ENCODE peak calls at places on chromosomes 6 and 20, in seven cellular contexts. One of them, this sample, is unnamed.

GRCh38 chr6:64445038-64445437 is 809.4 kb downstream of the PHF3 start:
- DNase-seq in fibroblast of mammary gland: no peak
- DNase-seq in uterus: no peak
- DNase-seq in lung: no peak
- DNase-seq in A549: no peak
- DNase-seq in WERI-Rb-1: no peak
- DNase-seq in cardiac fibroblast: no peak
- DNase-seq in this sample: no peak

GRCh38 chr6:161169060-161169459 is 104.8 kb downstream of the AGPAT4 start:
- DNase-seq in cardiac fibroblast: no peak
- DNase-seq in A549: no peak
- DNase-seq in lung: no peak
- DNase-seq in WERI-Rb-1: no peak
- DNase-seq in uterus: no peak
- DNase-seq in fibroblast of mammary gland: peak
- DNase-seq in this sample: no peak

GRCh38 chr6:28587746-28588075 is 62.0 kb downstream of the GPX5 start:
- DNase-seq in lung: no peak
- DNase-seq in fibroblast of mammary gland: peak
- DNase-seq in WERI-Rb-1: no peak
- DNase-seq in A549: no peak
- DNase-seq in uterus: no peak
- DNase-seq in cardiac fibroblast: no peak
- DNase-seq in this sample: no peak

GRCh38 chr6:111011360-111012142 is 29.7 kb downstream of the RPF2 start:
- DNase-seq in cardiac fibroblast: peak
- DNase-seq in lung: no peak
- DNase-seq in A549: peak
- DNase-seq in uterus: no peak
- DNase-seq in fibroblast of mammary gland: peak
- DNase-seq in WERI-Rb-1: no peak
- DNase-seq in this sample: peak

GRCh38 chr6:28408076-28408802 is 8.7 kb upstream of the ZSCAN12 start:
- DNase-seq in lung: no peak
- DNase-seq in A549: no peak
- DNase-seq in uterus: no peak
- DNase-seq in fibroblast of mammary gland: peak
- DNase-seq in WERI-Rb-1: no peak
- DNase-seq in cardiac fibroblast: no peak
- DNase-seq in this sample: peak

GRCh38 chr6:137707590-137708360 is 159.3 kb upstream of the TNFAIP3 start:
- DNase-seq in uterus: peak
- DNase-seq in A549: peak
- DNase-seq in lung: peak
- DNase-seq in fibroblast of mammary gland: peak
- DNase-seq in WERI-Rb-1: peak
- DNase-seq in cardiac fibroblast: peak
- DNase-seq in this sample: peak

GRCh38 chr6:47094351-47094925 is 52.3 kb upstream of the ADGRF1 start:
- DNase-seq in cardiac fibroblast: peak
- DNase-seq in fibroblast of mammary gland: no peak
- DNase-seq in A549: no peak
- DNase-seq in uterus: no peak
- DNase-seq in WERI-Rb-1: no peak
- DNase-seq in lung: no peak
- DNase-seq in this sample: peak

GRCh38 chr6:73562557-73562956 is 41.7 kb upstream of the EEF1A1 start:
- DNase-seq in cardiac fibroblast: no peak
- DNase-seq in uterus: no peak
- DNase-seq in lung: no peak
- DNase-seq in WERI-Rb-1: no peak
- DNase-seq in fibroblast of mammary gland: no peak
- DNase-seq in A549: no peak
- DNase-seq in this sample: no peak

GRCh38 chr6:11196511-11197174 is 35.8 kb downstream of the NEDD9 start:
- DNase-seq in cardiac fibroblast: peak
- DNase-seq in uterus: no peak
- DNase-seq in lung: no peak
- DNase-seq in WERI-Rb-1: no peak
- DNase-seq in fibroblast of mammary gland: peak
- DNase-seq in A549: no peak
- DNase-seq in this sample: no peak

GRCh38 chr20:39070484-39071231 is 108.5 kb downstream of the DHX35 start:
- DNase-seq in WERI-Rb-1: no peak
- DNase-seq in A549: no peak
- DNase-seq in cardiac fibroblast: peak
- DNase-seq in lung: no peak
- DNase-seq in fibroblast of mammary gland: peak
- DNase-seq in uterus: no peak
- DNase-seq in this sample: peak

GRCh38 chr6:34231566-34232336 is 4.9 kb upstream of the HMGA1 start:
- DNase-seq in cardiac fibroblast: no peak
- DNase-seq in lung: no peak
- DNase-seq in WERI-Rb-1: no peak
- DNase-seq in fibroblast of mammary gland: no peak
- DNase-seq in A549: no peak
- DNase-seq in uterus: no peak
- DNase-seq in this sample: no peak

GRCh38 chr6:33170176-33171095 is 21.8 kb downstream of the COL11A2 start:
- DNase-seq in cardiac fibroblast: no peak
- DNase-seq in A549: no peak
- DNase-seq in fibroblast of mammary gland: no peak
- DNase-seq in lung: no peak
- DNase-seq in WERI-Rb-1: no peak
- DNase-seq in uterus: no peak
- DNase-seq in this sample: no peak

GRCh38 chr20:59835448-59836395 is 97.7 kb downstream of the SYCP2 start:
- DNase-seq in fibroblast of mammary gland: peak
- DNase-seq in uterus: peak
- DNase-seq in cardiac fibroblast: peak
- DNase-seq in WERI-Rb-1: no peak
- DNase-seq in A549: no peak
- DNase-seq in lung: peak
- DNase-seq in this sample: peak
- H3K4me3 ChIP-seq in fibroblast of mammary gland: no peak
- H3K4me3 ChIP-seq in uterus: no peak
- H3K4me3 ChIP-seq in cardiac fibroblast: no peak
- H3K4me3 ChIP-seq in WERI-Rb-1: no peak
- H3K4me3 ChIP-seq in A549: no peak
- H3K4me3 ChIP-seq in lung: no peak
- H3K4me3 ChIP-seq in this sample: peak

GRCh38 chr20:57332105-57333089 is 2.8 kb downstream of the SPO11 start:
- DNase-seq in cardiac fibroblast: no peak
- DNase-seq in uterus: no peak
- DNase-seq in fibroblast of mammary gland: no peak
- DNase-seq in WERI-Rb-1: no peak
- DNase-seq in A549: peak
- DNase-seq in lung: no peak
- DNase-seq in this sample: peak
- TF ChIP-seq CTCF in cardiac fibroblast: no peak
- TF ChIP-seq CTCF in uterus: no peak
- TF ChIP-seq CTCF in fibroblast of mammary gland: no peak
- TF ChIP-seq CTCF in WERI-Rb-1: peak
- TF ChIP-seq CTCF in A549: peak
- TF ChIP-seq CTCF in lung: no peak
- TF ChIP-seq CTCF in this sample: peak

DNA sequence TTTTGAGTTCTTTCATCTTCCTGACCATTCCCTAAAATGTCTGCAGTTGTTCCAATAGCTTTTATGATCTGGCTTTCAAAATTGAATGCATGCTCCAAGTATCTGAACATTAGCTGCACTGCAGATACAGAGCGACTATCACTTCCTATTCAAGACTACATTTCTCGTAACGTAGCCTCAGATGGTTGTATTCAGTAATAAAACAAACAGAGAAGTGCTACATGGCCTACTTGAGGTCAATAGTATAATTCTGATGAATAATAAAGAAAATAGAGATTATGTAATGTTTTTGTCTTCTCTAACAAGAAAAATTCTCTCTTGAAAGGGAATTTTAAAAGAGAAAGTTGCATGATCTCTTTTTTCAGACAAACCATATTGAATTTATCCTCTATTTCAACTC is 333.9 kb upstream of the IRAK1BP1 start:
- DNase-seq in WERI-Rb-1: no peak
- DNase-seq in fibroblast of mammary gland: no peak
- DNase-seq in uterus: no peak
- DNase-seq in A549: no peak
- DNase-seq in lung: no peak
- DNase-seq in cardiac fibroblast: no peak
- DNase-seq in this sample: no peak
- H3K4me3 ChIP-seq in WERI-Rb-1: no peak
- H3K4me3 ChIP-seq in fibroblast of mammary gland: no peak
- H3K4me3 ChIP-seq in uterus: no peak
- H3K4me3 ChIP-seq in A549: no peak
- H3K4me3 ChIP-seq in lung: no peak
- H3K4me3 ChIP-seq in cardiac fibroblast: no peak
- H3K4me3 ChIP-seq in this sample: no peak

GRCh38 chr20:19688031-19688806 is 69.8 kb upstream of the RIN2 start:
- DNase-seq in uterus: peak
- DNase-seq in cardiac fibroblast: peak
- DNase-seq in A549: peak
- DNase-seq in WERI-Rb-1: peak
- DNase-seq in fibroblast of mammary gland: peak
- DNase-seq in lung: peak
- DNase-seq in this sample: peak
- TF ChIP-seq CTCF in uterus: peak
- TF ChIP-seq CTCF in cardiac fibroblast: peak
- TF ChIP-seq CTCF in A549: peak
- TF ChIP-seq CTCF in WERI-Rb-1: peak
- TF ChIP-seq CTCF in fibroblast of mammary gland: peak
- TF ChIP-seq CTCF in lung: peak
- TF ChIP-seq CTCF in this sample: peak

DNA sequence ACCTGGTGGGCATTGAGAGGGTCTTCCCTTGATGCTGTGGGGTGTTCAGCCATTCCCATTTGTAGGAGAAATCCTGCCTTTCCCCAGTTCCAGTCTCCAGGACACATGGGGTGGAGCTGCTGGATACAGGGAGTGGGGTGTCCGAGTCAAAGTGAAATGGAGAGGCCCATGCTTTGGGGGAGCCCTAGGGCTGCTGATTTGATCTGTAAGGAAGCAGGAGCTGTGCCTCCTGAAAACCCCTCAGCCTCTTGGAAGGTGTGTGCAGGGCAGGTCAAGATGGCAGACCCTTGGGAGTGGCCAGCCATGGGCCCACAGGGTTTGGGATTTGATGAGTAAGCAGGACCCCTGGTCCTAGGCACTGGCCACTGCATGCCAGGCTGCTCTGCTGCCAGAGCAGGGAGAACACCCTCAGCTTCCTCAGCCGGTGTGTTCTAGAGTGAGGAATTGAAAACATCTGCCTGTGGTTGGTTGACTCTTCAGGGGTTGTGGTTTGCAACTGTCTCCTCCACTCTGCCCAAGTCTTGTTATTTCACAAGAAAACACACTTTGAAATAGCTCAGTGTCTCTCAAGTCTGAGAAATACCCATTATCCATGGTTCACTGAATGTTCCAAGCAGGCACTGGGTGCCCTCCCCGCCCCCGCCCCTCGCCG is 81.9 kb downstream of the SERAC1 start:
- DNase-seq in lung: no peak
- DNase-seq in fibroblast of mammary gland: peak
- DNase-seq in WERI-Rb-1: no peak
- DNase-seq in uterus: no peak
- DNase-seq in A549: no peak
- DNase-seq in cardiac fibroblast: peak
- DNase-seq in this sample: no peak
- H3K4me3 ChIP-seq in lung: no peak
- H3K4me3 ChIP-seq in fibroblast of mammary gland: no peak
- H3K4me3 ChIP-seq in WERI-Rb-1: no peak
- H3K4me3 ChIP-seq in uterus: no peak
- H3K4me3 ChIP-seq in A549: no peak
- H3K4me3 ChIP-seq in cardiac fibroblast: no peak
- H3K4me3 ChIP-seq in this sample: no peak

GRCh38 chr6:84967389-84967788 is 203.0 kb upstream of the TBX18 start:
- DNase-seq in WERI-Rb-1: peak
- DNase-seq in cardiac fibroblast: peak
- DNase-seq in lung: no peak
- DNase-seq in A549: peak
- DNase-seq in fibroblast of mammary gland: peak
- DNase-seq in uterus: no peak
- DNase-seq in this sample: peak
- TF ChIP-seq CTCF in WERI-Rb-1: peak
- TF ChIP-seq CTCF in cardiac fibroblast: peak
- TF ChIP-seq CTCF in lung: no peak
- TF ChIP-seq CTCF in A549: peak
- TF ChIP-seq CTCF in fibroblast of mammary gland: peak
- TF ChIP-seq CTCF in uterus: no peak
- TF ChIP-seq CTCF in this sample: peak

GRCh38 chr6:43180985-43181384 is 1.0 kb upstream of the CUL9 start:
- DNase-seq in fibroblast of mammary gland: peak
- DNase-seq in WERI-Rb-1: no peak
- DNase-seq in lung: no peak
- DNase-seq in A549: no peak
- DNase-seq in cardiac fibroblast: no peak
- DNase-seq in uterus: no peak
- DNase-seq in this sample: no peak
- H3K4me3 ChIP-seq in fibroblast of mammary gland: no peak
- H3K4me3 ChIP-seq in WERI-Rb-1: no peak
- H3K4me3 ChIP-seq in lung: no peak
- H3K4me3 ChIP-seq in A549: no peak
- H3K4me3 ChIP-seq in cardiac fibroblast: no peak
- H3K4me3 ChIP-seq in uterus: no peak
- H3K4me3 ChIP-seq in this sample: no peak

GRCh38 chr6:153790048-153790447 is 249.0 kb upstream of the OPRM1 start:
- DNase-seq in A549: peak
- DNase-seq in cardiac fibroblast: peak
- DNase-seq in fibroblast of mammary gland: peak
- DNase-seq in uterus: no peak
- DNase-seq in WERI-Rb-1: no peak
- DNase-seq in lung: no peak
- DNase-seq in this sample: peak
- TF ChIP-seq CTCF in A549: no peak
- TF ChIP-seq CTCF in cardiac fibroblast: peak
- TF ChIP-seq CTCF in fibroblast of mammary gland: peak
- TF ChIP-seq CTCF in uterus: no peak
- TF ChIP-seq CTCF in WERI-Rb-1: no peak
- TF ChIP-seq CTCF in lung: no peak
- TF ChIP-seq CTCF in this sample: peak

GRCh38 chr6:156795825-156796224 is 18.6 kb downstream of the ARID1B start:
- DNase-seq in cardiac fibroblast: peak
- DNase-seq in uterus: no peak
- DNase-seq in fibroblast of mammary gland: no peak
- DNase-seq in A549: no peak
- DNase-seq in WERI-Rb-1: no peak
- DNase-seq in lung: no peak
- DNase-seq in this sample: no peak

GRCh38 chr6:156793224-156793623 is 16.0 kb downstream of the ARID1B start:
- DNase-seq in lung: no peak
- DNase-seq in WERI-Rb-1: no peak
- DNase-seq in cardiac fibroblast: no peak
- DNase-seq in uterus: no peak
- DNase-seq in A549: no peak
- DNase-seq in fibroblast of mammary gland: no peak
- DNase-seq in this sample: no peak

GRCh38 chr6:156796627-156797026 is 19.4 kb downstream of the ARID1B start:
- DNase-seq in lung: no peak
- DNase-seq in A549: no peak
- DNase-seq in cardiac fibroblast: no peak
- DNase-seq in fibroblast of mammary gland: no peak
- DNase-seq in WERI-Rb-1: no peak
- DNase-seq in uterus: no peak
- DNase-seq in this sample: no peak

GRCh38 chr6:156794546-156794945 is 17.4 kb downstream of the ARID1B start:
- DNase-seq in lung: no peak
- DNase-seq in fibroblast of mammary gland: no peak
- DNase-seq in WERI-Rb-1: no peak
- DNase-seq in uterus: no peak
- DNase-seq in A549: no peak
- DNase-seq in cardiac fibroblast: no peak
- DNase-seq in this sample: no peak

GRCh38 chr6:156794963-156795362 is 17.8 kb downstream of the ARID1B start:
- DNase-seq in uterus: no peak
- DNase-seq in lung: no peak
- DNase-seq in A549: no peak
- DNase-seq in fibroblast of mammary gland: no peak
- DNase-seq in WERI-Rb-1: no peak
- DNase-seq in cardiac fibroblast: no peak
- DNase-seq in this sample: no peak
- H3K4me3 ChIP-seq in uterus: no peak
- H3K4me3 ChIP-seq in lung: no peak
- H3K4me3 ChIP-seq in A549: no peak
- H3K4me3 ChIP-seq in fibroblast of mammary gland: no peak
- H3K4me3 ChIP-seq in WERI-Rb-1: no peak
- H3K4me3 ChIP-seq in cardiac fibroblast: no peak
- H3K4me3 ChIP-seq in this sample: no peak

This sample was measured in bronchial epithelial cell.